ENCODE peak calls at places on chromosome 3, in seven cellular contexts. J is GM12878, F is HCT116, M is H1, G is K562, S is HepG2, T is SK-N-SH. O is an unnamed sample.

GRCh38 chr3:4533489-4534443 is 40.6 kb downstream of the ITPR1 start:
- DNase-seq in J (no peak), F (no peak), M (no peak), G (peak; percentile 45), S (peak; percentile 48), T (no peak), O (no peak)

GRCh38 chr3:185940951-185941350 is 3.1 kb upstream of the TRA2B start:
- DNase-seq in J (no peak), F (no peak), M (no peak), G (no peak), S (no peak), T (no peak), O (no peak)

GRCh38 chr3:32239638-32240550 is 1.4 kb downstream of the CMTM8 start:
- DNase-seq in J (no peak), F (peak; percentile 43), M (no peak), G (peak; percentile 60), S (peak; percentile 65), T (peak; percentile 62), O (no peak)

GRCh38 chr3:146747928-146748327 is 142.8 kb upstream of the PLSCR5 start:
- DNase-seq in J (no peak), F (peak; percentile 4), M (no peak), G (no peak), S (no peak), T (no peak), O (no peak)

GRCh38 chr3:106213954-106214353 is 345.1 kb upstream of the CBLB start:
- DNase-seq in J (no peak), F (no peak), M (no peak), G (no peak), S (no peak), T (no peak), O (no peak)

GRCh38 chr3:138407236-138407907 is 27.0 kb upstream of the ESYT3 start:
- DNase-seq in J (no peak), F (no peak), M (no peak), G (no peak), S (no peak), T (no peak), O (no peak)

GRCh38 chr3:100089802-100090668 is 24.3 kb downstream of the FILIP1L start:
- DNase-seq in J (no peak), F (peak; percentile 16), M (peak; percentile 10), G (peak; percentile 49), S (peak; percentile 67), T (no peak), O (no peak)

GRCh38 chr3:112132975-112133448 is at the start of gene GCSAM:
- DNase-seq in J (peak; percentile 100), F (no peak), M (no peak), G (no peak), S (no peak), T (no peak), O (no peak)

GRCh38 chr3:40524222-40524570 is 564 bp upstream of the ZNF621 start:
- DNase-seq in J (no peak), F (no peak), M (no peak), G (no peak), S (no peak), T (no peak), O (no peak)

GRCh38 chr3:78988324-78988723 is 779.5 kb downstream of the ROBO1 start:
- DNase-seq in J (no peak), F (no peak), M (no peak), G (no peak), S (peak; percentile 59), T (peak; percentile 27), O (no peak)

GRCh38 chr3:27914199-27914598 is 192.1 kb upstream of the EOMES start:
- DNase-seq in J (no peak), F (no peak), M (no peak), G (no peak), S (peak; percentile 3), T (peak; percentile 5), O (no peak)

GRCh38 chr3:117660941-117661635 is 951.5 kb downstream of the TUSC7 start:
- DNase-seq in J (no peak), F (no peak), M (no peak), G (no peak), S (no peak), T (no peak), O (no peak)

GRCh38 chr3:111047812-111048435 is 23.7 kb upstream of the NECTIN3 start:
- DNase-seq in J (no peak), F (no peak), M (no peak), G (no peak), S (peak; percentile 25), T (no peak), O (no peak)

GRCh38 chr3:63462732-63463131 is 184.6 kb downstream of the SYNPR start:
- DNase-seq in J (no peak), F (no peak), M (no peak), G (no peak), S (no peak), T (no peak), O (no peak)

GRCh38 chr3:124772081-124772831 is 42.0 kb downstream of the UMPS start:
- DNase-seq in J (no peak), F (no peak), M (no peak), G (peak; percentile 55), S (no peak), T (peak; percentile 83), O (no peak)

GRCh38 chr3:12400795-12401194 is 83.5 kb upstream of the TSEN2 start:
- DNase-seq in J (no peak), F (peak; percentile 21), M (no peak), G (no peak), S (no peak), T (no peak), O (no peak)
- TF ChIP-seq SIN3A in J (no peak), F (no peak), M (no peak), G (no peak), S (no peak), T (no peak), O (no peak)

GRCh38 chr3:181712190-181712504 is 422 bp downstream of the SOX2 start:
- DNase-seq in J (no peak), F (no peak), M (no peak), G (no peak), S (no peak), T (peak; percentile 71), O (no peak)
- H3K27me3 ChIP-seq in J (peaks cover 28% of the 10 kb centered on the region), F (no peaks in the 10 kb centered on the region), M (no peaks in the 10 kb centered on the region), G (peaks cover 6% of the 10 kb centered on the region), S (peaks cover 4% of the 10 kb centered on the region), T (peaks cover 14% of the 10 kb centered on the region), O (peaks cover 43% of the 10 kb centered on the region)

GRCh38 chr3:52205727-52206372 is 7.9 kb downstream of the ALAS1 start:
- DNase-seq in J (no peak), F (no peak), M (no peak), G (no peak), S (no peak), T (no peak), O (no peak)

GRCh38 chr3:52200981-52201679 is 3.2 kb downstream of the ALAS1 start:
- DNase-seq in J (no peak), F (no peak), M (no peak), G (no peak), S (no peak), T (no peak), O (no peak)

GRCh38 chr3:52202384-52203077 is 4.6 kb downstream of the ALAS1 start:
- DNase-seq in J (no peak), F (no peak), M (no peak), G (no peak), S (no peak), T (no peak), O (no peak)

GRCh38 chr3:52203701-52204100 is 5.7 kb downstream of the ALAS1 start:
- DNase-seq in J (no peak), F (no peak), M (no peak), G (no peak), S (no peak), T (no peak), O (no peak)

DNA sequence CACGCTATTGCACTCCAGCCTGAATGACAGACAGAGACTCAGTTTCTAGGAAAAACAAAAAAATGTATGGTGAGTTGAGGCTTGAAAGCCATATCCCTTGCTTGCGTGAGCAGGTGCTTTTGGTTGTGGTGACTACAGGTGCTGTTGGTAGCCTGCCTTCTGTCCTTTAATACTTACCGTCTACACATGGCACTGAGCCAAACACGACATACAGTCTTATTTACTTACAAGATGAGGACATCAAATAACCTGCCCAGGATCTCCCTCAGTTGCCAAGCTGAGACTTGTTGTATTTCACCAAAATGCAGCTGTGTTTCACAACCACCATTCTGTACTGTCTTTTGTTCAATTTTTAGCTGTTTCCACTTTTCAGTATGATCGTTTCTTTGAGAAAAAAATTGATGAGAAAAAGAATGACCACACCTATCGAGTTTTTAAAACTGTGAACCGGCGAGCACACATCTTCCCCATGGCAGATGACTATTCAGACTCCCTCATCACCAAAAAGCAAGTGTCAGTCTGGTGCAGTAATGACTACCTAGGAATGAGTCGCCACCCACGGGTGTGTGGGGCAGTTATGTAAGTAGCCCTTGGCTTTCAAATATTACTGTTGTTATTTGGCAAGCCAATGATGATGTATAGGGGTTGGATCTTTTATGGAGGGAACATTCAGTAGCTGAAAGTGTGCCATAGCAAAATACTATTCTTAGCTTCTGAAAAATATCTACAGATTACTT is 6.5 kb downstream of the ALAS1 start:
- DNase-seq in J (no peak), F (no peak), M (no peak), G (no peak), S (peak; percentile 47), T (no peak), O (no peak)
- TF ChIP-seq SIN3A in J (no peak), F (no peak), M (no peak), G (no peak), S (no peak), T (no peak), O (no peak)

DNA sequence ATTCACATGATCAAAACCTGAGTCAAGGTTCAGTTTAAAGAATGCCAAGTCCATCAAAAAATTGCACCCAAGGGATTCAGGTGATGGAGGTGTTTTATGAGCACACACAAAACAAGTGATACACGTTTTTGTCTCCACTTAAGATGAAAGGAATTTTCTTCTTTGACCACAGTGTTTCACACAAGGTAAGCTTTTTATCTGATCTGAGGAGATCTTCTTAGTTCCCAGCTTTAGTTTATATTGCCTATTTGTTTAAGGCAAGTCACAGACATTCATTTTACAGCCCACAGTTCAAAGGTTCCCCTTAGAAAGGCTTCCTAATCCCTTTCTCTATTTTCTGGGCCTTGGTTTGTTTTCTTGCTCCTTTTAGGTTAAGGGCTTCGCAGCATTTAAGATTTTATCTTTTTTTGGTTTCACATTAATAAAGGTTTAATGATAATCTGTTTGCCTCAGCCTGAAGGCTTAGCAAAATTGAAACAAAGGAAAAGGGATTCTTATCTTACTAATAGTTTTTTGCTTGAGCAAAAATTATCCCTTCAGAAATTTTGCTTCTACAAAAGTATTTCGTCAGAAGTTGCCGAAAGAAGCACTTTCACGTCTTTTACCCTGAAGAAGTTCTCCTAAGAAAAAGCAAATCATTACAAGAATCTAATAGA is 420.5 kb upstream of the NAALADL2 start:
- DNase-seq in J (no peak), F (peak; percentile 76), M (no peak), G (no peak), S (no peak), T (no peak), O (peak; percentile 10)
- H3K27me3 ChIP-seq in J (peaks cover 9% of the 10 kb centered on the region), F (no peaks in the 10 kb centered on the region), M (no peaks in the 10 kb centered on the region), G (no peaks in the 10 kb centered on the region), S (no peaks in the 10 kb centered on the region), T (no peaks in the 10 kb centered on the region), O (no peaks in the 10 kb centered on the region)

GRCh38 chr3:30852833-30853232 is 41.6 kb downstream of the GADL1 start:
- DNase-seq in J (no peak), F (no peak), M (no peak), G (no peak), S (no peak), T (no peak), O (no peak)

GRCh38 chr3:30847589-30847988 is 46.9 kb downstream of the GADL1 start:
- DNase-seq in J (no peak), F (no peak), M (no peak), G (no peak), S (no peak), T (no peak), O (no peak)

GRCh38 chr3:30843950-30844349 is 50.5 kb downstream of the GADL1 start:
- DNase-seq in J (no peak), F (no peak), M (no peak), G (no peak), S (no peak), T (no peak), O (no peak)

GRCh38 chr3:30848093-30848779 is 46.2 kb downstream of the GADL1 start:
- DNase-seq in J (no peak), F (no peak), M (no peak), G (no peak), S (no peak), T (no peak), O (no peak)
- TF ChIP-seq SIN3A in J (no peak), F (no peak), M (no peak), G (no peak), S (no peak), T (no peak), O (no peak)

O was measured in Panc1.